ENCODE peak calls at places on chromosomes 2 and 18, in eight cellular contexts. V, F, H, J, T, X, P and B are unnamed samples.

GRCh38 chr18:3051718-3052410 is 38.9 kb upstream of the LPIN2 start:
- DNase-seq in V (no peak), F (no peak), H (no peak), J (no peak), T (no peak), X (peak), P (no peak), B (no peak)

GRCh38 chr2:71940695-71941094 is 207.0 kb downstream of the CYP26B1 start:
- DNase-seq in V (no peak), F (no peak), H (no peak), J (no peak), T (no peak), X (peak), P (no peak), B (no peak)

GRCh38 chr18:29254123-29254522 is 1077.2 kb upstream of the CDH2 start:
- DNase-seq in V (no peak), F (no peak), H (no peak), J (no peak), T (no peak), X (no peak), P (no peak), B (no peak)

GRCh38 chr2:22952671-22953070 is 432.3 kb upstream of the KLHL29 start:
- DNase-seq in V (no peak), F (no peak), H (no peak), J (no peak), T (no peak), X (no peak), P (no peak), B (no peak)

GRCh38 chr2:108612153-108612513 is 77.9 kb downstream of the LIMS1 start:
- DNase-seq in V (no peak), F (no peak), H (no peak), J (no peak), T (no peak), X (no peak), P (no peak), B (no peak)

GRCh38 chr2:155389224-155389623 is 690.7 kb downstream of the KCNJ3 start:
- DNase-seq in V (no peak), F (no peak), H (no peak), J (no peak), T (no peak), X (no peak), P (no peak), B (no peak)

GRCh38 chr2:216465580-216466197 is 33.0 kb upstream of the RPL37A start:
- DNase-seq in V (no peak), F (no peak), H (no peak), J (no peak), T (no peak), X (no peak), P (peak), B (no peak)

GRCh38 chr2:43467889-43468288 is 127.9 kb downstream of the THADA start:
- DNase-seq in V (no peak), F (no peak), H (no peak), J (no peak), T (no peak), X (no peak), P (no peak), B (peak)

GRCh38 chr2:189151897-189152296 is 27.7 kb downstream of the COL5A2 start:
- DNase-seq in V (no peak), F (no peak), H (no peak), J (no peak), T (no peak), X (no peak), P (no peak), B (no peak)

GRCh38 chr2:226793615-226794014 is 6.0 kb downstream of the IRS1 start:
- DNase-seq in V (no peak), F (no peak), H (no peak), J (no peak), T (no peak), X (no peak), P (no peak), B (no peak)

GRCh38 chr2:96916156-96917007 is 46.5 kb upstream of the SEMA4C start:
- DNase-seq in V (no peak), F (no peak), H (no peak), J (no peak), T (no peak), X (no peak), P (no peak), B (no peak)

GRCh38 chr2:18251486-18251885 is 309.0 kb downstream of the RDH14 start:
- DNase-seq in V (no peak), F (no peak), H (no peak), J (no peak), T (no peak), X (no peak), P (no peak), B (no peak)

GRCh38 chr2:103734911-103735310 is 973.1 kb downstream of the TMEM182 start:
- DNase-seq in V (no peak), F (no peak), H (no peak), J (peak), T (no peak), X (peak), P (no peak), B (no peak)

GRCh38 chr2:95015261-95015918 is 10.1 kb upstream of the MAL start:
- DNase-seq in V (no peak), F (no peak), H (no peak), J (no peak), T (no peak), X (no peak), P (no peak), B (no peak)

GRCh38 chr2:9657083-9657482 is 26.3 kb upstream of the YWHAQ start:
- DNase-seq in V (no peak), F (no peak), H (no peak), J (no peak), T (no peak), X (peak), P (no peak), B (no peak)

GRCh38 chr2:205665791-205666190 is 16.5 kb upstream of the NRP2 start:
- DNase-seq in V (no peak), F (no peak), H (no peak), J (no peak), T (no peak), X (no peak), P (no peak), B (no peak)

GRCh38 chr2:56444339-56444738 is 260.5 kb downstream of the CCDC85A start:
- DNase-seq in V (no peak), F (no peak), H (no peak), J (no peak), T (no peak), X (no peak), P (no peak), B (no peak)

GRCh38 chr2:128286011-128286721 is 32.5 kb downstream of the HS6ST1 start:
- DNase-seq in V (no peak), F (no peak), H (no peak), J (no peak), T (no peak), X (no peak), P (no peak), B (no peak)

GRCh38 chr2:20507166-20507692 is 60.4 kb downstream of the RHOB start:
- DNase-seq in V (no peak), F (no peak), H (no peak), J (no peak), T (no peak), X (no peak), P (no peak), B (no peak)

GRCh38 chr2:226063704-226064390 is 664.3 kb downstream of the NYAP2 start:
- DNase-seq in V (no peak), F (no peak), H (no peak), J (no peak), T (no peak), X (no peak), P (no peak), B (peak)

GRCh38 chr2:100423631-100424030 is 6.2 kb upstream of the CHST10 start:
- DNase-seq in V (no peak), F (no peak), H (no peak), J (no peak), T (no peak), X (no peak), P (no peak), B (no peak)

GRCh38 chr2:36287363-36288275 is 68.0 kb upstream of the CRIM1 start:
- DNase-seq in V (no peak), F (no peak), H (no peak), J (no peak), T (no peak), X (no peak), P (no peak), B (peak)

GRCh38 chr2:8694737-8695136 is 12.9 kb downstream of the ID2 start:
- DNase-seq in V (no peak), F (no peak), H (no peak), J (no peak), T (no peak), X (no peak), P (no peak), B (no peak)

GRCh38 chr2:148812306-148812705 is 62.7 kb upstream of the KIF5C start:
- DNase-seq in V (no peak), F (peak), H (no peak), J (no peak), T (no peak), X (no peak), P (no peak), B (no peak)

GRCh38 chr18:70376137-70376913 is 87.5 kb downstream of the SOCS6 start:
- DNase-seq in V (no peak), F (no peak), H (no peak), J (no peak), T (no peak), X (no peak), P (no peak), B (no peak)

GRCh38 chr18:50277935-50278334 is 3.4 kb downstream of the MBD1 start:
- DNase-seq in V (no peak), F (no peak), H (no peak), J (no peak), T (no peak), X (no peak), P (no peak), B (no peak)

GRCh38 chr2:47041065-47041464 is 114.0 kb downstream of the STPG4 start:
- DNase-seq in V (no peak), F (no peak), H (no peak), J (no peak), T (no peak), X (no peak), P (no peak), B (no peak)

GRCh38 chr2:179272406-179273192 is 8.0 kb upstream of the SESTD1 start:
- DNase-seq in V (no peak), F (no peak), H (no peak), J (no peak), T (no peak), X (no peak), P (no peak), B (no peak)

GRCh38 chr18:39058386-39059000 is 1492.9 kb upstream of the CELF4 start:
- DNase-seq in V (no peak), F (no peak), H (no peak), J (no peak), T (no peak), X (no peak), P (no peak), B (no peak)

GRCh38 chr2:192265751-192266150 is 71.0 kb upstream of the TMEFF2 start:
- DNase-seq in V (no peak), F (no peak), H (no peak), J (no peak), T (no peak), X (no peak), P (no peak), B (no peak)

GRCh38 chr18:74530584-74530862 is 3.8 kb upstream of the CNDP1 start:
- DNase-seq in V (no peak), F (no peak), H (no peak), J (no peak), T (no peak), X (no peak), P (no peak), B (no peak)

GRCh38 chr2:146847846-146848245 is 997.0 kb upstream of the ACVR2A start:
- DNase-seq in V (no peak), F (no peak), H (no peak), J (no peak), T (no peak), X (no peak), P (no peak), B (no peak)

GRCh38 chr2:62446491-62446890 is 59.5 kb downstream of the TMEM17 start:
- DNase-seq in V (no peak), F (no peak), H (no peak), J (no peak), T (no peak), X (no peak), P (no peak), B (no peak)

GRCh38 chr18:47397671-47398319 is 146.3 kb upstream of the SKOR2 start:
- DNase-seq in V (no peak), F (no peak), H (no peak), J (peak), T (no peak), X (peak), P (peak), B (no peak)

GRCh38 chr18:79924814-79925655 is 26.4 kb downstream of the SLC66A2 start:
- DNase-seq in V (no peak), F (peak), H (no peak), J (peak), T (peak), X (peak), P (no peak), B (no peak)

GRCh38 chr2:238811765-238812164 is 36.1 kb upstream of the TWIST2 start:
- DNase-seq in V (no peak), F (no peak), H (no peak), J (no peak), T (no peak), X (no peak), P (no peak), B (no peak)

GRCh38 chr2:82985572-82986197 is 1473.4 kb downstream of the SUCLG1 start:
- DNase-seq in V (no peak), F (no peak), H (no peak), J (no peak), T (no peak), X (no peak), P (no peak), B (no peak)

GRCh38 chr2:149422991-149423338 is 92.6 kb downstream of the LYPD6 start:
- DNase-seq in V (no peak), F (no peak), H (no peak), J (no peak), T (no peak), X (no peak), P (no peak), B (no peak)

DNA sequence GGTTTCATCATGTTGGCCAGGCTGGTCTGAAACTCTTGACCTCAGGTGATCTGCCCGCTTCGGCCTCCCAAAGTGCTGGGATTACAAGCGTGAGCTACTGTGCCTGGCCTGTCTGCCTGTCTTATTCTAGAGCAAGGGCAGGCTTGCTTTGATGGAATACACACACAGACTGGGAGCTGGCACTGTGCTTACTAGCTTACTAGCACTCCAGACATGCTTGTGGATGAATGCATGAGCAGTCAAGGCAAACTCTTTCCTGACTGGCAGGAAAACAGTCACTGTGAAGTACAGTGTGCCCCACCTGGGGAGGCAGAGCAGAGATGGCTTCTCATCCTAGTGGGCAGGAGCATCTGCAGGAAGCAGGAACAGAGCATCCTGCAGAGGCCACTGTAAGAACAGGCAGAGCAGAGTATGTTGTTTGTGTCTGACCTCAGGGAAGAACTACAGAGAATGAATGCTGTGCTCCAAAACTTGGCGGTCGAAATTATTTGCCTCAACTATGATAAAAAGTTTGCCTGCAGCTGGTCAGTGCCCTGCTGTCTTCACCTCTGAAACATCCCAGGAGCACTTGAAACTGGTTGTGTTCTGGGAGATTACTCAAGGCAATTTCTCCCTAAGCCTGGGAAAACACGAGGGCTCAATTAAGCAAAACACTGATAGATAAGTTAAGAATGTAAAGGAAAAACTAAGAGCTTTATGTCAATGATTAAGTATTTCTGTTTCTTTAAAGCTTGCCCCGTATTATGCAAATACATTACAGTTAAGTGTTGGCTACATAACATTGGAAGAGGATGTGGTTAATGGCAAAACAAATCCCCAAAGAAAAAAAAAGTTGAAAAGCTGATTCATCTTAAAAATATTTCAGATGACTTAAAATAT is 102.4 kb downstream of the VAPA start:
- DNase-seq in V (no peak), F (no peak), H (no peak), J (no peak), T (no peak), X (peak), P (no peak), B (peak)
- TF ChIP-seq CTCF in V (no peak), F (no peak), H (no peak), J (no peak), T (no peak), X (peak), P (no peak), B (peak)

GRCh38 chr18:35588995-35589394 is 7.5 kb downstream of the GALNT1 start:
- DNase-seq in V (no peak), F (no peak), H (no peak), J (peak), T (no peak), X (peak), P (no peak), B (no peak)
- TF ChIP-seq CTCF in V (peak), F (no peak), H (peak), J (peak), T (peak), X (peak), P (no peak), B (no peak)

DNA sequence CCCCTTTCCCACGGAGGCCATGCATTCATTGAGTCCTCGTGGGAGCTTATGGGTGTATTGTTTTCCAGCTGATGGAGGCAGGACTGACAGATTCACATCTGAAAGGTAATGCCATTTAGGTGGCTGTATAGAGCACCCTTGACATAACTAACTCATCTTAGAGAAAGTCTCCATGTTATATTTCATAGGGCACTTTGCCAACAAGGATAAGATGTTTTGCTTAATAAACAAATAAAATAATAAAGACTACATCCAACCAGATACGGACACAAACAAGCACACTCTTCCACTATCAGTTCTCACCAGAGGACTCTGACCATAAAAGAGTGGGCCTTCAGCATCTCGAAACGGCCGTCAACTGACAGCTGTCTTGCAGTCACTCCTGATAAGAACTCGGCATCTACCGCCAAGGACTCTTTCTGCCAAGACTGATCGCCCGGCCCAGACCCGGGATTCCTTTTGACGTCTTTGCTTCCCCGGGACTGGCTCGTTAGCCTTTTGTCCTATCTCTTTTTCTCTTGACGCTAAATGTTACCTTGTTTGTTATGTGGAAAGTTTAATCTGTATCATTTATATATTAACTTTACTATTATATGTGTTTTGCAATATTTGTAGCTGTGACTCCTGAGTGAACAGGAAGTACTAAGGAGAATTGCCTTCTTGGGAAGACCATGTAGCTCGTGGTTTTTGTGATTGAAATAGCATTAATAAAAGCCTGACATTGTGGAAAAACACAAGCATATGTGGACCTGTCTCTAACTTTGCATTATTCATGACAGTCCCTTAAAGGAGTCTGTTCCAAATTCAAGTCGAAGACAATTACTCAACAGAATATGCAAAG is 195.0 kb downstream of the LPIN1 start:
- DNase-seq in V (no peak), F (no peak), H (no peak), J (no peak), T (no peak), X (no peak), P (no peak), B (no peak)
- TF ChIP-seq CTCF in V (no peak), F (no peak), H (no peak), J (no peak), T (no peak), X (no peak), P (no peak), B (no peak)

GRCh38 chr2:199434555-199434954 is 23.2 kb downstream of the SATB2 start:
- DNase-seq in V (no peak), F (no peak), H (no peak), J (no peak), T (no peak), X (no peak), P (no peak), B (no peak)

GRCh38 chr2:199433204-199433832 is 24.4 kb downstream of the SATB2 start:
- DNase-seq in V (no peak), F (no peak), H (no peak), J (no peak), T (no peak), X (peak), P (no peak), B (no peak)

GRCh38 chr2:199428291-199428690 is 29.4 kb downstream of the SATB2 start:
- DNase-seq in V (no peak), F (no peak), H (no peak), J (no peak), T (no peak), X (no peak), P (no peak), B (no peak)

GRCh38 chr2:199430219-199430618 is 27.5 kb downstream of the SATB2 start:
- DNase-seq in V (no peak), F (no peak), H (no peak), J (no peak), T (no peak), X (no peak), P (no peak), B (no peak)

GRCh38 chr2:199431748-199432213 is 26.0 kb downstream of the SATB2 start:
- DNase-seq in V (no peak), F (no peak), H (no peak), J (peak), T (no peak), X (peak), P (peak), B (no peak)
- TF ChIP-seq CTCF in V (no peak), F (no peak), H (no peak), J (no peak), T (no peak), X (no peak), P (no peak), B (no peak)

GRCh38 chr2:12549641-12550040 is 167.1 kb upstream of the TRIB2 start:
- DNase-seq in V (no peak), F (no peak), H (no peak), J (no peak), T (no peak), X (no peak), P (no peak), B (no peak)
- TF ChIP-seq CTCF in V (no peak), F (no peak), H (no peak), J (no peak), T (no peak), X (no peak), P (no peak), B (no peak)

GRCh38 chr2:54456526-54457325 is 599 bp downstream of the SPTBN1 start:
- DNase-seq in V (no peak), F (no peak), H (no peak), J (peak), T (peak), X (peak), P (peak), B (no peak)
- TF ChIP-seq CTCF in V (no peak), F (no peak), H (no peak), J (no peak), T (no peak), X (no peak), P (no peak), B (no peak)

GRCh38 chr2:38886041-38886440 is 3.6 kb upstream of the ARHGEF33 start:
- DNase-seq in V (no peak), F (no peak), H (no peak), J (no peak), T (no peak), X (no peak), P (no peak), B (no peak)
- TF ChIP-seq CTCF in V (no peak), F (no peak), H (no peak), J (no peak), T (no peak), X (no peak), P (no peak), B (no peak)